ENCODE peak calls at places on chromosomes 13 and 19, in six cellular contexts. P is sciatic nerve, L is HCT116, S is activated T-cell treated with anti-CD3 and anti-CD28 coated beads for 1 hour, I is iPS-NIHi11, K is hypothalamus. M is an unnamed sample.
A peak's percentile ranks its signal among the peaks of the same experiment; 100 is the strongest.

GRCh38 chr13:38662362-38662761 is 24.5 kb upstream of the FREM2 start:
- DNase-seq in K (no peak), P (no peak), L (no peak), S (no peak), I (no peak), M (no peak)

GRCh38 chr19:18310118-18310909 is 12.6 kb downstream of the LSM4 start:
- DNase-seq in P (no peak), S (no peak), I (no peak), L (no peak), K (no peak), M (no peak)

GRCh38 chr19:15562861-15563260 is 52.2 kb upstream of the CYP4F8 start:
- DNase-seq in P (no peak), S (no peak), K (no peak), L (peak; percentile 28), I (no peak), M (no peak)

GRCh38 chr13:74675185-74675584 is 541.0 kb upstream of the KLF12 start:
- DNase-seq in P (no peak), L (no peak), I (no peak), S (no peak), K (no peak), M (no peak)

GRCh38 chr13:47463726-47464125 is 537.3 kb downstream of the SUCLA2 start:
- DNase-seq in K (no peak), I (no peak), S (no peak), P (no peak), L (no peak), M (no peak)

GRCh38 chr19:38725469-38726283 is 18.6 kb downstream of the CAPN12 start:
- DNase-seq in I (no peak), K (no peak), S (no peak), P (no peak), L (no peak), M (no peak)

GRCh38 chr13:113146750-113147149 is 11.7 kb upstream of the PROZ start:
- DNase-seq in L (no peak), I (no peak), S (no peak), P (no peak), K (no peak), M (no peak)

GRCh38 chr13:111662451-111662850 is 342.0 kb downstream of the TEX29 start:
- DNase-seq in I (no peak), K (no peak), S (no peak), L (no peak), P (no peak), M (no peak)

GRCh38 chr19:57302020-57302465 is 18.2 kb upstream of the ZNF543 start:
- DNase-seq in S (no peak), L (no peak), I (no peak), P (no peak), K (no peak), M (no peak)

GRCh38 chr19:18046066-18046718 is 38.2 kb downstream of the ARRDC2 start:
- DNase-seq in L (peak; percentile 37), P (no peak), I (no peak), S (no peak), K (no peak), M (no peak)

GRCh38 chr19:28864024-28864503 is 348.9 kb downstream of the UQCRFS1 start:
- DNase-seq in S (no peak), P (no peak), I (no peak), L (no peak), K (no peak), M (no peak)

GRCh38 chr13:97459215-97459772 is 25.3 kb downstream of the RAP2A start:
- DNase-seq in S (no peak), K (no peak), P (no peak), I (no peak), L (no peak), M (no peak)

GRCh38 chr19:1401138-1401888 is at the start of gene GAMT:
- DNase-seq in I (peak; percentile 87), P (no peak), L (no peak), S (peak; percentile 55), K (peak; percentile 41), M (no peak)

GRCh38 chr19:7366701-7367420 is 18.1 kb downstream of the ARHGEF18 start:
- DNase-seq in P (no peak), K (no peak), L (peak; percentile 62), I (peak; percentile 38), S (no peak), M (peak; percentile 33)

GRCh38 chr13:41762796-41763195 is 198.1 kb downstream of the VWA8 start:
- DNase-seq in K (no peak), I (no peak), L (no peak), S (no peak), P (no peak), M (no peak)

GRCh38 chr19:55508120-55508519 is 19.9 kb downstream of the SSC5D start:
- DNase-seq in K (no peak), P (no peak), L (no peak), I (no peak), S (no peak), M (no peak)

GRCh38 chr13:31543190-31543589 is 196.1 kb upstream of the RXFP2 start:
- DNase-seq in I (no peak), P (no peak), K (no peak), L (no peak), S (no peak), M (no peak)

GRCh38 chr19:5091576-5092215 is 122.8 kb downstream of the KDM4B start:
- DNase-seq in S (no peak), I (no peak), P (no peak), L (no peak), K (no peak), M (no peak)

GRCh38 chr13:78430166-78430791 is 173.1 kb downstream of the POU4F1 start:
- DNase-seq in L (no peak), K (no peak), P (no peak), I (peak; percentile 62), S (no peak), M (no peak)

GRCh38 chr19:13056052-13056660 is 46.5 kb downstream of the LYL1 start:
- DNase-seq in P (peak; percentile 78), L (peak; percentile 64), K (no peak), S (no peak), I (peak; percentile 56), M (no peak)

GRCh38 chr13:50400930-50401553 is 385.8 kb downstream of the KCNRG start:
- DNase-seq in L (no peak), I (no peak), P (no peak), S (no peak), K (no peak), M (no peak)

GRCh38 chr19:17645339-17645963 is 42.7 kb downstream of the UNC13A start:
- DNase-seq in K (no peak), S (no peak), P (no peak), L (no peak), I (no peak), M (no peak)

GRCh38 chr13:32617112-32617511 is 30.9 kb downstream of the PDS5B start:
- DNase-seq in S (no peak), P (no peak), K (no peak), I (no peak), L (no peak), M (no peak)

GRCh38 chr19:35937345-35938281 is 1.4 kb downstream of the LRFN3 start:
- DNase-seq in S (no peak), K (no peak), I (no peak), P (no peak), L (no peak), M (no peak)

GRCh38 chr19:2552859-2553258 is 76.9 kb downstream of the GADD45B start:
- DNase-seq in L (no peak), P (no peak), I (no peak), S (peak; percentile 21), K (no peak), M (no peak)

GRCh38 chr19:31338069-31338767 is 11.0 kb downstream of the TSHZ3 start:
- DNase-seq in P (peak; percentile 74), K (no peak), I (peak; percentile 71), L (no peak), S (no peak), M (no peak)

GRCh38 chr19:43983544-43983911 is 460 bp upstream of the ZNF155 start:
- DNase-seq in L (no peak), S (no peak), K (no peak), P (no peak), I (no peak), M (no peak)

GRCh38 chr13:76164290-76164689 is 528.2 kb downstream of the LMO7 start:
- DNase-seq in K (no peak), L (no peak), S (no peak), I (no peak), P (no peak), M (no peak)

GRCh38 chr13:37446503-37446902 is 152.1 kb downstream of the POSTN start:
- DNase-seq in S (no peak), L (no peak), I (no peak), K (no peak), P (no peak), M (no peak)

GRCh38 chr13:64428196-64428595 is 2801.9 kb downstream of the PCDH9 start:
- DNase-seq in S (no peak), K (no peak), I (no peak), L (no peak), P (no peak), M (no peak)

GRCh38 chr19:7869910-7870511 is 4.2 kb downstream of the PRR36 start:
- DNase-seq in K (no peak), S (peak; percentile 37), P (peak; percentile 77), I (no peak), L (peak; percentile 79), M (no peak)

GRCh38 chr19:53019684-53020083 is 6.0 kb downstream of the ERVV-1 start:
- DNase-seq in I (peak; percentile 69), K (no peak), P (peak; percentile 45), S (no peak), L (peak; percentile 3), M (no peak)

GRCh38 chr19:17751103-17751911 is at the start of gene FCHO1:
- DNase-seq in K (peak; percentile 4), P (no peak), S (peak; percentile 85), L (no peak), I (no peak), M (no peak)

GRCh38 chr13:27170221-27170520 is 1.4 kb downstream of the USP12 start:
- DNase-seq in P (no peak), S (no peak), I (no peak), K (no peak), L (no peak), M (no peak)

GRCh38 chr19:34336781-34337271 is 28.2 kb upstream of the GPI start:
- DNase-seq in K (no peak), L (peak; percentile 8), S (peak; percentile 25), I (no peak), P (no peak), M (no peak)

GRCh38 chr19:55697698-55698097 is 22.7 kb downstream of the EPN1 start:
- DNase-seq in L (no peak), S (no peak), K (no peak), I (no peak), P (peak; percentile 35), M (no peak)

GRCh38 chr13:24038846-24039330 is 121.6 kb upstream of the SPATA13 start:
- DNase-seq in L (no peak), K (no peak), P (no peak), S (no peak), I (no peak), M (no peak)

GRCh38 chr13:28659611-28659970 is 661 bp downstream of the POMP start:
- DNase-seq in S (no peak), K (no peak), I (no peak), P (no peak), L (no peak), M (no peak)

GRCh38 chr13:45448965-45449559 is 15.7 kb upstream of the COG3 start:
- DNase-seq in P (no peak), L (no peak), K (no peak), I (no peak), S (no peak), M (no peak)